ENCODE peak calls at places on chromosomes 7 and 10, in nine cellular contexts. E is aorta; B is fibroblast of mammary gland; Q is EL; R is iPS-NIHi11; N is GM13976; F is lower leg skin; Z is stimulated activated CD4-positive, alpha-beta T cell treated with anti-CD3 and anti-CD28 coated beads, Interleukin-1b, Interleukin-23, amount 100 ng/mL, for 1 hour; D is fibroblast of the aortic adventitia. Y is an unnamed sample.
A peak's percentile ranks its signal among the peaks of the same experiment; 100 is the strongest.

GRCh38 chr7:115357213-115357999 is 435.5 kb downstream of the MDFIC start:
- DNase-seq in E (no peak), B (peak; percentile 98), Q (peak; percentile 4), R (no peak), N (no peak), F (no peak), Z (no peak), D (peak; percentile 44), Y (no peak)

GRCh38 chr10:128629111-128630096 is 503.2 kb upstream of the MKI67 start:
- DNase-seq in E (no peak), B (peak; percentile 77), Q (no peak), R (no peak), N (no peak), F (no peak), Z (no peak), D (no peak), Y (peak; percentile 16)

GRCh38 chr7:137399827-137400823 is 56.6 kb upstream of the PTN start:
- DNase-seq in E (no peak), B (peak; percentile 67), Q (peak; percentile 56), R (no peak), N (no peak), F (no peak), Z (no peak), D (no peak), Y (no peak)

GRCh38 chr10:54282012-54282411 is 519.0 kb downstream of the PCDH15 start:
- DNase-seq in E (no peak), B (no peak), Q (no peak), R (no peak), N (no peak), F (no peak), Z (no peak), D (no peak), Y (no peak)

GRCh38 chr7:133235212-133235883 is 17.5 kb upstream of the EXOC4 start:
- DNase-seq in E (no peak), B (peak; percentile 10), Q (peak; percentile 13), R (no peak), N (no peak), F (no peak), Z (no peak), D (peak; percentile 72), Y (peak; percentile 81)

GRCh38 chr10:27490807-27491206 is 13.3 kb upstream of the RAB18 start:
- DNase-seq in E (no peak), B (no peak), Q (peak; percentile 37), R (no peak), N (no peak), F (no peak), Z (no peak), D (peak; percentile 17), Y (no peak)

GRCh38 chr7:111841596-111842209 is 279.4 kb upstream of the IMMP2L start:
- DNase-seq in E (no peak), B (no peak), Q (no peak), R (no peak), N (no peak), F (no peak), Z (no peak), D (no peak), Y (no peak)

GRCh38 chr10:99370993-99371392 is 41.8 kb downstream of the CNNM1 start:
- DNase-seq in E (no peak), B (peak; percentile 55), Q (peak; percentile 60), R (no peak), N (peak; percentile 42), F (no peak), Z (no peak), D (peak; percentile 27), Y (peak; percentile 32)

GRCh38 chr10:74995806-74996205 is 115.7 kb upstream of the SAMD8 start:
- DNase-seq in E (no peak), B (no peak), Q (no peak), R (no peak), N (no peak), F (no peak), Z (no peak), D (no peak), Y (no peak)

GRCh38 chr7:116588641-116589594 is 64.1 kb downstream of the CAV1 start:
- DNase-seq in E (no peak), B (peak; percentile 77), Q (peak; percentile 75), R (peak; percentile 35), N (peak; percentile 10), F (no peak), Z (no peak), D (peak; percentile 91), Y (peak; percentile 82)

GRCh38 chr10:28722065-28722803 is 44.9 kb downstream of the BAMBI start:
- DNase-seq in E (peak; percentile 84), B (peak; percentile 16), Q (peak; percentile 54), R (peak; percentile 64), N (no peak), F (no peak), Z (no peak), D (peak; percentile 38), Y (peak; percentile 43)

GRCh38 chr10:92240289-92241157 is 50.4 kb downstream of the CPEB3 start:
- DNase-seq in E (no peak), B (peak; percentile 64), Q (peak; percentile 76), R (peak; percentile 68), N (peak; percentile 67), F (peak; percentile 73), Z (no peak), D (peak; percentile 73), Y (peak; percentile 82)

GRCh38 chr7:116674508-116675173 is 2.6 kb downstream of the MET start:
- DNase-seq in E (no peak), B (peak; percentile 34), Q (peak; percentile 75), R (no peak), N (no peak), F (no peak), Z (no peak), D (no peak), Y (no peak)

GRCh38 chr7:93719546-93719945 is 145.0 kb upstream of the CALCR start:
- DNase-seq in E (no peak), B (peak; percentile 55), Q (peak; percentile 47), R (no peak), N (no peak), F (no peak), Z (no peak), D (peak; percentile 49), Y (peak; percentile 47)

GRCh38 chr7:106255246-106255645 is 29.5 kb downstream of the NAMPT start:
- DNase-seq in E (no peak), B (no peak), Q (no peak), R (no peak), N (peak; percentile 24), F (no peak), Z (no peak), D (no peak), Y (no peak)

GRCh38 chr10:103660364-103661197 is 167.1 kb downstream of the NEURL1 start:
- DNase-seq in E (peak; percentile 81), B (peak; percentile 55), Q (peak; percentile 68), R (no peak), N (peak; percentile 70), F (no peak), Z (no peak), D (peak; percentile 52), Y (peak; percentile 56)

GRCh38 chr7:91263359-91264082 is 712 bp upstream of the FZD1 start:
- DNase-seq in E (peak; percentile 88), B (no peak), Q (peak; percentile 49), R (peak; percentile 33), N (peak; percentile 19), F (peak; percentile 45), Z (no peak), D (no peak), Y (no peak)

GRCh38 chr7:153084283-153084682 is 324.7 kb downstream of the ACTR3B start:
- DNase-seq in E (no peak), B (no peak), Q (no peak), R (no peak), N (no peak), F (no peak), Z (no peak), D (no peak), Y (no peak)

GRCh38 chr7:143279186-143280098 is 5.3 kb upstream of the TMEM139 start:
- DNase-seq in E (no peak), B (peak; percentile 49), Q (no peak), R (peak; percentile 24), N (no peak), F (no peak), Z (no peak), D (peak; percentile 74), Y (peak; percentile 94)

GRCh38 chr7:30752979-30753378 is 1.0 kb downstream of the INMT start:
- DNase-seq in E (peak; percentile 87), B (peak; percentile 66), Q (no peak), R (no peak), N (no peak), F (no peak), Z (no peak), D (peak; percentile 92), Y (peak; percentile 85)

GRCh38 chr7:115274-115911 is 77.0 kb upstream of the FAM20C start:
- DNase-seq in E (no peak), B (peak; percentile 93), Q (no peak), R (no peak), N (no peak), F (no peak), Z (no peak), D (peak; percentile 68), Y (peak; percentile 87)

GRCh38 chr7:94313926-94314325 is 80.8 kb upstream of the COL1A2 start:
- DNase-seq in E (no peak), B (no peak), Q (peak; percentile 72), R (no peak), N (no peak), F (no peak), Z (no peak), D (peak; percentile 94), Y (peak; percentile 74)

GRCh38 chr10:77825965-77826364 is 100.6 kb downstream of the DLG5 start:
- DNase-seq in E (peak; percentile 48), B (no peak), Q (peak; percentile 11), R (no peak), N (no peak), F (no peak), Z (no peak), D (no peak), Y (no peak)

GRCh38 chr10:59864141-59864962 is 42.0 kb downstream of the CCDC6 start:
- DNase-seq in E (no peak), B (no peak), Q (no peak), R (peak; percentile 16), N (no peak), F (no peak), Z (no peak), D (no peak), Y (no peak)

GRCh38 chr10:73131295-73131694 is 21.0 kb downstream of the NUDT13 start:
- DNase-seq in E (no peak), B (peak; percentile 42), Q (peak; percentile 39), R (no peak), N (no peak), F (no peak), Z (no peak), D (no peak), Y (no peak)

GRCh38 chr10:132891994-132892393 is 50.4 kb downstream of the CFAP46 start:
- DNase-seq in E (peak; percentile 20), B (peak; percentile 15), Q (no peak), R (no peak), N (no peak), F (no peak), Z (no peak), D (peak; percentile 64), Y (peak; percentile 46)

GRCh38 chr10:76388321-76388720 is 956.9 kb downstream of the LRMDA start:
- DNase-seq in E (no peak), B (no peak), Q (no peak), R (no peak), N (no peak), F (no peak), Z (no peak), D (peak; percentile 45), Y (no peak)

GRCh38 chr10:49023752-49024151 is 84.1 kb upstream of the LRRC18 start:
- DNase-seq in E (no peak), B (peak; percentile 10), Q (no peak), R (no peak), N (no peak), F (no peak), Z (no peak), D (peak; percentile 72), Y (peak; percentile 10)

GRCh38 chr10:67923551-67923950 is 39.1 kb downstream of the SIRT1 start:
- DNase-seq in E (no peak), B (peak; percentile 56), Q (peak; percentile 75), R (no peak), N (no peak), F (no peak), Z (no peak), D (no peak), Y (no peak)

GRCh38 chr10:85645097-85645496 is 721.5 kb downstream of the GRID1 start:
- DNase-seq in E (no peak), B (peak; percentile 18), Q (no peak), R (no peak), N (no peak), F (no peak), Z (no peak), D (no peak), Y (no peak)

GRCh38 chr10:69222157-69223027 is 2.3 kb downstream of the HKDC1 start:
- DNase-seq in E (no peak), B (peak; percentile 64), Q (peak; percentile 66), R (peak; percentile 78), N (peak; percentile 85), F (peak; percentile 40), Z (peak; percentile 46), D (peak; percentile 76), Y (peak; percentile 77)